ENCODE peak calls at places on chromosomes 6 and 20, in nine cellular contexts. One of them, this sample, is unnamed. For H3K9me3, the result is how much of the 10 kb centered on the place peaks cover.

GRCh38 chr6:159012201-159012600 is 12.2 kb upstream of the RSPH3 start:
- DNase-seq in tibial artery: no peak
- DNase-seq in small intestine: no peak
- DNase-seq in body of pancreas: no peak
- DNase-seq in prostate gland: no peak
- DNase-seq in heart right ventricle: no peak
- DNase-seq in CD8-positive, alpha-beta T cell: no peak
- DNase-seq in CD8-positive, alpha-beta memory T cell: no peak
- DNase-seq in aorta: no peak
- DNase-seq in this sample: no peak

GRCh38 chr6:51934098-51934497 is 153.3 kb downstream of the PKHD1 start:
- DNase-seq in CD8-positive, alpha-beta T cell: no peak
- DNase-seq in tibial artery: no peak
- DNase-seq in prostate gland: no peak
- DNase-seq in aorta: no peak
- DNase-seq in heart right ventricle: no peak
- DNase-seq in CD8-positive, alpha-beta memory T cell: no peak
- DNase-seq in body of pancreas: no peak
- DNase-seq in small intestine: no peak
- DNase-seq in this sample: no peak

GRCh38 chr20:48298424-48298823 is 513.1 kb upstream of the SULF2 start:
- DNase-seq in heart right ventricle: no peak
- DNase-seq in prostate gland: no peak
- DNase-seq in CD8-positive, alpha-beta T cell: no peak
- DNase-seq in CD8-positive, alpha-beta memory T cell: no peak
- DNase-seq in tibial artery: no peak
- DNase-seq in aorta: no peak
- DNase-seq in body of pancreas: no peak
- DNase-seq in small intestine: no peak
- DNase-seq in this sample: no peak

GRCh38 chr20:10314198-10314597 is 95.6 kb downstream of the SNAP25 start:
- DNase-seq in CD8-positive, alpha-beta T cell: no peak
- DNase-seq in CD8-positive, alpha-beta memory T cell: no peak
- DNase-seq in tibial artery: no peak
- DNase-seq in body of pancreas: no peak
- DNase-seq in small intestine: no peak
- DNase-seq in aorta: no peak
- DNase-seq in prostate gland: no peak
- DNase-seq in heart right ventricle: no peak
- DNase-seq in this sample: no peak

GRCh38 chr20:10731190-10731955 is 57.6 kb upstream of the JAG1 start:
- DNase-seq in CD8-positive, alpha-beta memory T cell: no peak
- DNase-seq in small intestine: no peak
- DNase-seq in prostate gland: no peak
- DNase-seq in CD8-positive, alpha-beta T cell: no peak
- DNase-seq in aorta: peak
- DNase-seq in body of pancreas: no peak
- DNase-seq in tibial artery: no peak
- DNase-seq in heart right ventricle: no peak
- DNase-seq in this sample: no peak

GRCh38 chr6:109351231-109352132 is 30.8 kb downstream of the CD164 start:
- DNase-seq in small intestine: peak
- DNase-seq in CD8-positive, alpha-beta T cell: no peak
- DNase-seq in body of pancreas: no peak
- DNase-seq in tibial artery: no peak
- DNase-seq in prostate gland: no peak
- DNase-seq in aorta: no peak
- DNase-seq in CD8-positive, alpha-beta memory T cell: no peak
- DNase-seq in heart right ventricle: no peak
- DNase-seq in this sample: no peak

GRCh38 chr20:62735331-62735821 is 26.7 kb downstream of the NTSR1 start:
- DNase-seq in heart right ventricle: no peak
- DNase-seq in small intestine: no peak
- DNase-seq in prostate gland: no peak
- DNase-seq in aorta: peak
- DNase-seq in CD8-positive, alpha-beta T cell: no peak
- DNase-seq in body of pancreas: peak
- DNase-seq in tibial artery: peak
- DNase-seq in CD8-positive, alpha-beta memory T cell: no peak
- DNase-seq in this sample: no peak

GRCh38 chr20:7085448-7085847 is 318.0 kb downstream of the BMP2 start:
- DNase-seq in heart right ventricle: no peak
- DNase-seq in body of pancreas: no peak
- DNase-seq in CD8-positive, alpha-beta T cell: no peak
- DNase-seq in tibial artery: no peak
- DNase-seq in prostate gland: no peak
- DNase-seq in small intestine: peak
- DNase-seq in aorta: no peak
- DNase-seq in CD8-positive, alpha-beta memory T cell: no peak
- DNase-seq in this sample: no peak

GRCh38 chr6:2235782-2236495 is 9.5 kb downstream of the GMDS start:
- DNase-seq in prostate gland: peak
- DNase-seq in body of pancreas: no peak
- DNase-seq in CD8-positive, alpha-beta memory T cell: no peak
- DNase-seq in small intestine: no peak
- DNase-seq in CD8-positive, alpha-beta T cell: no peak
- DNase-seq in tibial artery: no peak
- DNase-seq in aorta: no peak
- DNase-seq in heart right ventricle: no peak
- DNase-seq in this sample: no peak

GRCh38 chr6:119308048-119308570 is 41.5 kb downstream of the MAN1A1 start:
- DNase-seq in aorta: no peak
- DNase-seq in prostate gland: no peak
- DNase-seq in small intestine: peak
- DNase-seq in CD8-positive, alpha-beta T cell: no peak
- DNase-seq in body of pancreas: no peak
- DNase-seq in heart right ventricle: no peak
- DNase-seq in CD8-positive, alpha-beta memory T cell: no peak
- DNase-seq in tibial artery: no peak
- DNase-seq in this sample: no peak

GRCh38 chr6:119533603-119534279 is 184.2 kb upstream of the MAN1A1 start:
- DNase-seq in CD8-positive, alpha-beta memory T cell: no peak
- DNase-seq in body of pancreas: peak
- DNase-seq in aorta: no peak
- DNase-seq in heart right ventricle: no peak
- DNase-seq in tibial artery: no peak
- DNase-seq in CD8-positive, alpha-beta T cell: no peak
- DNase-seq in prostate gland: no peak
- DNase-seq in small intestine: no peak
- DNase-seq in this sample: no peak

GRCh38 chr6:46271728-46272127 is 100.9 kb upstream of the ENPP5 start:
- DNase-seq in prostate gland: no peak
- DNase-seq in heart right ventricle: no peak
- DNase-seq in small intestine: no peak
- DNase-seq in CD8-positive, alpha-beta memory T cell: no peak
- DNase-seq in aorta: no peak
- DNase-seq in tibial artery: no peak
- DNase-seq in body of pancreas: no peak
- DNase-seq in CD8-positive, alpha-beta T cell: no peak
- DNase-seq in this sample: no peak

GRCh38 chr20:8385247-8385646 is 253.2 kb downstream of the PLCB1 start:
- DNase-seq in heart right ventricle: peak
- DNase-seq in CD8-positive, alpha-beta T cell: no peak
- DNase-seq in prostate gland: no peak
- DNase-seq in tibial artery: no peak
- DNase-seq in body of pancreas: peak
- DNase-seq in CD8-positive, alpha-beta memory T cell: no peak
- DNase-seq in aorta: no peak
- DNase-seq in small intestine: no peak
- DNase-seq in this sample: no peak

DNA sequence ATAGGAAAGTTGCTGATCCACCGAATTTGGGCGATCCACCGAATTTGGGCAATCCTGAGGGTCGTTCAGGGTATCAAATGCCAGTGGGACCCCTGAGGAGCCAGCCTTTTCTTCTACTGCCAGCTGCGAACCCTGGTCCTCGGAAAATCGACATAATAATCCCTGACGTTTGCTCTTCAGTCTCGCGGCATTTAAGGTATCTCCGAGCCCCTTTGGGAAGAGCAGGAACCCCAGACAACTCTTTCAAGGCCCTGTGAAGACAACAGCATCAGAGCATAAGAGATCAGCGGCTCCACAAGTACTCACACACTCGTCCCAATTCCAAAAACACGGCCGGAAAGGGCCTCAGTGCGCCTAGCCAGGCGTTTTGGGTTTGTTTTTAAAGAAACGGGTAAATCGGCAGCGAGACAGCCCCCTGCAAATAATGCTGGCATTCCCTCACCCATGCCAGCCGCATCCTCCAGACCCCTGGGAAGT is 998 bp downstream of the SIM1 start:
- DNase-seq in CD8-positive, alpha-beta T cell: no peak
- DNase-seq in aorta: no peak
- DNase-seq in prostate gland: no peak
- DNase-seq in CD8-positive, alpha-beta memory T cell: no peak
- DNase-seq in tibial artery: no peak
- DNase-seq in heart right ventricle: no peak
- DNase-seq in small intestine: no peak
- DNase-seq in body of pancreas: no peak
- DNase-seq in this sample: no peak
- H3K9me3 ChIP-seq in CD8-positive, alpha-beta T cell: under half
- H3K9me3 ChIP-seq in aorta: under half
- H3K9me3 ChIP-seq in prostate gland: under half
- H3K9me3 ChIP-seq in CD8-positive, alpha-beta memory T cell: under half
- H3K9me3 ChIP-seq in tibial artery: under half
- H3K9me3 ChIP-seq in heart right ventricle: under half
- H3K9me3 ChIP-seq in small intestine: under half
- H3K9me3 ChIP-seq in body of pancreas: under half
- H3K9me3 ChIP-seq in this sample: under half

GRCh38 chr6:168129292-168130167 is 50.5 kb upstream of the FRMD1 start:
- DNase-seq in heart right ventricle: no peak
- DNase-seq in CD8-positive, alpha-beta memory T cell: no peak
- DNase-seq in tibial artery: no peak
- DNase-seq in prostate gland: no peak
- DNase-seq in aorta: no peak
- DNase-seq in body of pancreas: no peak
- DNase-seq in small intestine: no peak
- DNase-seq in CD8-positive, alpha-beta T cell: no peak
- DNase-seq in this sample: no peak

GRCh38 chr6:168131464-168132415 is 52.7 kb upstream of the FRMD1 start:
- DNase-seq in aorta: no peak
- DNase-seq in small intestine: no peak
- DNase-seq in prostate gland: no peak
- DNase-seq in body of pancreas: no peak
- DNase-seq in heart right ventricle: no peak
- DNase-seq in CD8-positive, alpha-beta T cell: no peak
- DNase-seq in CD8-positive, alpha-beta memory T cell: no peak
- DNase-seq in tibial artery: no peak
- DNase-seq in this sample: no peak

GRCh38 chr6:168130168-168130651 is 51.2 kb upstream of the FRMD1 start:
- DNase-seq in CD8-positive, alpha-beta memory T cell: no peak
- DNase-seq in aorta: no peak
- DNase-seq in prostate gland: no peak
- DNase-seq in small intestine: no peak
- DNase-seq in CD8-positive, alpha-beta T cell: no peak
- DNase-seq in tibial artery: no peak
- DNase-seq in heart right ventricle: peak
- DNase-seq in body of pancreas: no peak
- DNase-seq in this sample: no peak

GRCh38 chr6:168132531-168133184 is 53.6 kb upstream of the FRMD1 start:
- DNase-seq in body of pancreas: peak
- DNase-seq in heart right ventricle: peak
- DNase-seq in small intestine: peak
- DNase-seq in CD8-positive, alpha-beta memory T cell: no peak
- DNase-seq in tibial artery: no peak
- DNase-seq in prostate gland: peak
- DNase-seq in aorta: no peak
- DNase-seq in CD8-positive, alpha-beta T cell: no peak
- DNase-seq in this sample: no peak

GRCh38 chr6:168130683-168131371 is 51.8 kb upstream of the FRMD1 start:
- DNase-seq in body of pancreas: no peak
- DNase-seq in CD8-positive, alpha-beta memory T cell: no peak
- DNase-seq in tibial artery: no peak
- DNase-seq in prostate gland: no peak
- DNase-seq in small intestine: no peak
- DNase-seq in heart right ventricle: no peak
- DNase-seq in aorta: no peak
- DNase-seq in CD8-positive, alpha-beta T cell: no peak
- DNase-seq in this sample: no peak
- H3K9me3 ChIP-seq in body of pancreas: under half
- H3K9me3 ChIP-seq in CD8-positive, alpha-beta memory T cell: under half
- H3K9me3 ChIP-seq in tibial artery: under half
- H3K9me3 ChIP-seq in prostate gland: under half
- H3K9me3 ChIP-seq in small intestine: under half
- H3K9me3 ChIP-seq in heart right ventricle: under half
- H3K9me3 ChIP-seq in aorta: under half
- H3K9me3 ChIP-seq in CD8-positive, alpha-beta T cell: under half
- H3K9me3 ChIP-seq in this sample: under half

GRCh38 chr6:170108890-170109587 is 181.8 kb downstream of the DLL1 start:
- DNase-seq in body of pancreas: no peak
- DNase-seq in prostate gland: no peak
- DNase-seq in CD8-positive, alpha-beta T cell: no peak
- DNase-seq in tibial artery: peak
- DNase-seq in aorta: peak
- DNase-seq in CD8-positive, alpha-beta memory T cell: no peak
- DNase-seq in heart right ventricle: no peak
- DNase-seq in small intestine: no peak
- DNase-seq in this sample: no peak
- H3K9me3 ChIP-seq in body of pancreas: under half
- H3K9me3 ChIP-seq in prostate gland: under half
- H3K9me3 ChIP-seq in CD8-positive, alpha-beta T cell: under half
- H3K9me3 ChIP-seq in tibial artery: under half
- H3K9me3 ChIP-seq in aorta: under half
- H3K9me3 ChIP-seq in CD8-positive, alpha-beta memory T cell: under half
- H3K9me3 ChIP-seq in heart right ventricle: under half
- H3K9me3 ChIP-seq in small intestine: under half
- H3K9me3 ChIP-seq in this sample: under half

GRCh38 chr6:27448456-27448855 is 24.4 kb downstream of the ZNF184 start:
- DNase-seq in prostate gland: no peak
- DNase-seq in aorta: no peak
- DNase-seq in CD8-positive, alpha-beta memory T cell: no peak
- DNase-seq in heart right ventricle: no peak
- DNase-seq in tibial artery: no peak
- DNase-seq in CD8-positive, alpha-beta T cell: no peak
- DNase-seq in body of pancreas: no peak
- DNase-seq in small intestine: no peak
- DNase-seq in this sample: no peak
- H3K9me3 ChIP-seq in prostate gland: under half
- H3K9me3 ChIP-seq in aorta: under half
- H3K9me3 ChIP-seq in CD8-positive, alpha-beta memory T cell: half or more
- H3K9me3 ChIP-seq in heart right ventricle: half or more
- H3K9me3 ChIP-seq in tibial artery: under half
- H3K9me3 ChIP-seq in CD8-positive, alpha-beta T cell: under half
- H3K9me3 ChIP-seq in body of pancreas: under half
- H3K9me3 ChIP-seq in small intestine: under half
- H3K9me3 ChIP-seq in this sample: under half

GRCh38 chr6:369559-370431 is 21.8 kb upstream of the IRF4 start:
- DNase-seq in heart right ventricle: no peak
- DNase-seq in prostate gland: no peak
- DNase-seq in small intestine: no peak
- DNase-seq in CD8-positive, alpha-beta memory T cell: no peak
- DNase-seq in tibial artery: peak
- DNase-seq in body of pancreas: no peak
- DNase-seq in aorta: peak
- DNase-seq in CD8-positive, alpha-beta T cell: no peak
- DNase-seq in this sample: no peak
- H3K9me3 ChIP-seq in heart right ventricle: under half
- H3K9me3 ChIP-seq in prostate gland: under half
- H3K9me3 ChIP-seq in small intestine: under half
- H3K9me3 ChIP-seq in CD8-positive, alpha-beta memory T cell: under half
- H3K9me3 ChIP-seq in tibial artery: under half
- H3K9me3 ChIP-seq in body of pancreas: under half
- H3K9me3 ChIP-seq in aorta: under half
- H3K9me3 ChIP-seq in CD8-positive, alpha-beta T cell: under half
- H3K9me3 ChIP-seq in this sample: under half

GRCh38 chr6:139204978-139205377 is 70.1 kb downstream of the HECA start:
- DNase-seq in aorta: no peak
- DNase-seq in body of pancreas: no peak
- DNase-seq in tibial artery: no peak
- DNase-seq in heart right ventricle: no peak
- DNase-seq in prostate gland: no peak
- DNase-seq in CD8-positive, alpha-beta T cell: no peak
- DNase-seq in small intestine: no peak
- DNase-seq in CD8-positive, alpha-beta memory T cell: no peak
- DNase-seq in this sample: no peak
- H3K9me3 ChIP-seq in aorta: under half
- H3K9me3 ChIP-seq in body of pancreas: under half
- H3K9me3 ChIP-seq in tibial artery: under half
- H3K9me3 ChIP-seq in heart right ventricle: under half
- H3K9me3 ChIP-seq in prostate gland: under half
- H3K9me3 ChIP-seq in CD8-positive, alpha-beta T cell: under half
- H3K9me3 ChIP-seq in small intestine: under half
- H3K9me3 ChIP-seq in CD8-positive, alpha-beta memory T cell: under half
- H3K9me3 ChIP-seq in this sample: under half